ENCODE peak calls at places on chromosomes 2 and 18, in ten cellular contexts. D, S, P, B, C, J, N, E, H and W are unnamed samples.

GRCh38 chr2:230738391-230738811 is 25.8 kb downstream of the CAB39 start:
- DNase-seq in D (peak; percentile 6), S (no peak), P (no peak), B (no peak), C (no peak), J (no peak), N (no peak), E (no peak), H (no peak), W (no peak)

GRCh38 chr2:96119981-96120720 is 3.8 kb upstream of the ADRA2B start:
- DNase-seq in D (no peak), S (no peak), P (no peak), B (no peak), C (no peak), J (no peak), N (peak; percentile 51), E (no peak), H (no peak), W (no peak)

GRCh38 chr2:120132190-120132589 is 91.0 kb downstream of the TMEM185B start:
- DNase-seq in D (no peak), S (no peak), P (no peak), B (no peak), C (no peak), J (no peak), N (no peak), E (no peak), H (peak; percentile 64), W (no peak)

GRCh38 chr18:61435064-61435652 is 101.9 kb downstream of the CDH20 start:
- DNase-seq in D (no peak), S (no peak), P (no peak), B (no peak), C (no peak), J (no peak), N (peak; percentile 12), E (no peak), H (peak; percentile 32), W (no peak)

GRCh38 chr2:47422560-47422959 is 19.6 kb downstream of the MSH2 start:
- DNase-seq in D (no peak), S (no peak), P (no peak), B (no peak), C (no peak), J (no peak), N (no peak), E (no peak), H (peak; percentile 59), W (no peak)

GRCh38 chr2:189613077-189613636 is 32.6 kb upstream of the SLC40A1 start:
- DNase-seq in D (no peak), S (no peak), P (no peak), B (no peak), C (peak; percentile 20), J (no peak), N (no peak), E (no peak), H (peak; percentile 61), W (peak; percentile 87)

GRCh38 chr2:213188971-213189899 is 37.8 kb upstream of the IKZF2 start:
- DNase-seq in D (peak; percentile 38), S (no peak), P (no peak), B (no peak), C (no peak), J (no peak), N (no peak), E (no peak), H (no peak), W (no peak)

GRCh38 chr2:150495993-150496627 is 8.6 kb upstream of the RND3 start:
- DNase-seq in D (no peak), S (no peak), P (no peak), B (no peak), C (no peak), J (no peak), N (no peak), E (no peak), H (peak; percentile 89), W (peak; percentile 90)

GRCh38 chr18:11105463-11105862 is 43.9 kb downstream of the PIEZO2 start:
- DNase-seq in D (no peak), S (no peak), P (no peak), B (no peak), C (no peak), J (no peak), N (no peak), E (no peak), H (no peak), W (no peak)

GRCh38 chr2:234076451-234076850 is 25.9 kb downstream of the SPP2 start:
- DNase-seq in D (no peak), S (no peak), P (no peak), B (no peak), C (no peak), J (no peak), N (no peak), E (no peak), H (no peak), W (no peak)

GRCh38 chr18:76213996-76214395 is 281.0 kb downstream of the ZNF516 start:
- DNase-seq in D (peak; percentile 49), S (no peak), P (no peak), B (no peak), C (no peak), J (no peak), N (no peak), E (peak; percentile 74), H (no peak), W (no peak)

GRCh38 chr2:101737478-101738240 is 40.2 kb downstream of the MAP4K4 start:
- DNase-seq in D (no peak), S (no peak), P (no peak), B (no peak), C (no peak), J (no peak), N (no peak), E (no peak), H (peak; percentile 33), W (no peak)

GRCh38 chr2:123916512-123916911 is 108.6 kb upstream of the CNTNAP5 start:
- DNase-seq in D (no peak), S (no peak), P (no peak), B (no peak), C (no peak), J (no peak), N (no peak), E (no peak), H (no peak), W (no peak)

GRCh38 chr2:33047939-33048338 is 101.2 kb downstream of the LTBP1 start:
- DNase-seq in D (peak; percentile 40), S (no peak), P (no peak), B (no peak), C (no peak), J (no peak), N (no peak), E (no peak), H (peak; percentile 23), W (no peak)

GRCh38 chr2:201715459-201715858 is 17.0 kb upstream of the MPP4 start:
- DNase-seq in D (no peak), S (no peak), P (no peak), B (no peak), C (no peak), J (no peak), N (no peak), E (no peak), H (no peak), W (no peak)

GRCh38 chr2:240223631-240224030 is 83.2 kb upstream of the OTOS start:
- DNase-seq in D (no peak), S (no peak), P (no peak), B (no peak), C (no peak), J (no peak), N (no peak), E (no peak), H (no peak), W (no peak)

GRCh38 chr2:183029219-183029618 is 9.0 kb downstream of the NCKAP1 start:
- DNase-seq in D (no peak), S (no peak), P (no peak), B (no peak), C (no peak), J (no peak), N (no peak), E (no peak), H (no peak), W (no peak)

GRCh38 chr2:101238930-101239759 is 13.5 kb upstream of the CNOT11 start:
- DNase-seq in D (no peak), S (no peak), P (no peak), B (no peak), C (peak; percentile 7), J (no peak), N (no peak), E (no peak), H (no peak), W (no peak)

GRCh38 chr2:10414000-10414451 is 34.1 kb downstream of the ODC1 start:
- DNase-seq in D (peak; percentile 79), S (no peak), P (no peak), B (no peak), C (peak; percentile 29), J (no peak), N (peak; percentile 52), E (peak; percentile 90), H (peak; percentile 46), W (no peak)

GRCh38 chr18:79117791-79118190 is 48.6 kb downstream of the ATP9B start:
- DNase-seq in D (no peak), S (no peak), P (no peak), B (no peak), C (no peak), J (no peak), N (no peak), E (no peak), H (no peak), W (no peak)